ENCODE peak calls at places on chromosomes 13 and 19, in seven cellular contexts. I is K562, R is GM23338, X is HCT116, H is H1, O is endothelial cell of umbilical vein, Q is HepG2. F is an unnamed sample.

GRCh38 chr13:98447881-98448641 is 128.8 kb downstream of the STK24 start:
- DNase-seq in O (peak; percentile 45), Q (no peak), H (no peak), R (peak; percentile 95), I (peak; percentile 29), X (peak; percentile 34), F (no peak)

GRCh38 chr19:10091370-10091687 is 5.2 kb downstream of the SHFL start:
- DNase-seq in O (no peak), Q (no peak), H (no peak), I (no peak), X (no peak), R (no peak), F (no peak)

GRCh38 chr13:35690546-35690945 is 214.1 kb upstream of the MAB21L1 start:
- DNase-seq in I (no peak), O (peak; percentile 39), R (no peak), Q (no peak), H (no peak), X (no peak), F (no peak)

GRCh38 chr13:51955281-51955771 is 55.9 kb downstream of the ATP7B start:
- DNase-seq in O (no peak), R (no peak), Q (no peak), H (no peak), I (peak; percentile 31), X (no peak), F (no peak)

GRCh38 chr13:40233731-40234195 is 432.7 kb downstream of the FOXO1 start:
- DNase-seq in O (no peak), H (no peak), Q (no peak), X (no peak), R (no peak), I (no peak), F (no peak)

GRCh38 chr13:73677041-73677589 is 457.1 kb downstream of the KLF12 start:
- DNase-seq in O (peak; percentile 90), Q (no peak), H (no peak), R (no peak), X (no peak), I (no peak), F (peak; percentile 51)

GRCh38 chr13:44904982-44905381 is 84.3 kb downstream of the NUFIP1 start:
- DNase-seq in X (no peak), H (no peak), Q (no peak), I (no peak), O (peak; percentile 65), R (no peak), F (no peak)

GRCh38 chr13:108786578-108787100 is 157.2 kb downstream of the MYO16 start:
- DNase-seq in I (no peak), X (no peak), R (peak; percentile 11), Q (no peak), H (no peak), O (no peak), F (peak; percentile 6)

GRCh38 chr19:39251081-39251480 is 2.4 kb upstream of the IFNL4 start:
- DNase-seq in R (no peak), I (no peak), H (no peak), X (no peak), Q (no peak), O (no peak), F (no peak)

GRCh38 chr19:39257227-39257626 is 8.6 kb upstream of the IFNL4 start:
- DNase-seq in R (no peak), O (no peak), Q (no peak), I (no peak), H (no peak), X (no peak), F (no peak)

GRCh38 chr19:39252458-39252857 is 3.8 kb upstream of the IFNL4 start:
- DNase-seq in O (no peak), Q (no peak), H (no peak), I (peak; percentile 28), R (no peak), X (no peak), F (no peak)

GRCh38 chr19:39253374-39254149 is 4.9 kb upstream of the IFNL4 start:
- DNase-seq in H (no peak), X (no peak), R (no peak), I (no peak), O (no peak), Q (no peak), F (no peak)

DNA sequence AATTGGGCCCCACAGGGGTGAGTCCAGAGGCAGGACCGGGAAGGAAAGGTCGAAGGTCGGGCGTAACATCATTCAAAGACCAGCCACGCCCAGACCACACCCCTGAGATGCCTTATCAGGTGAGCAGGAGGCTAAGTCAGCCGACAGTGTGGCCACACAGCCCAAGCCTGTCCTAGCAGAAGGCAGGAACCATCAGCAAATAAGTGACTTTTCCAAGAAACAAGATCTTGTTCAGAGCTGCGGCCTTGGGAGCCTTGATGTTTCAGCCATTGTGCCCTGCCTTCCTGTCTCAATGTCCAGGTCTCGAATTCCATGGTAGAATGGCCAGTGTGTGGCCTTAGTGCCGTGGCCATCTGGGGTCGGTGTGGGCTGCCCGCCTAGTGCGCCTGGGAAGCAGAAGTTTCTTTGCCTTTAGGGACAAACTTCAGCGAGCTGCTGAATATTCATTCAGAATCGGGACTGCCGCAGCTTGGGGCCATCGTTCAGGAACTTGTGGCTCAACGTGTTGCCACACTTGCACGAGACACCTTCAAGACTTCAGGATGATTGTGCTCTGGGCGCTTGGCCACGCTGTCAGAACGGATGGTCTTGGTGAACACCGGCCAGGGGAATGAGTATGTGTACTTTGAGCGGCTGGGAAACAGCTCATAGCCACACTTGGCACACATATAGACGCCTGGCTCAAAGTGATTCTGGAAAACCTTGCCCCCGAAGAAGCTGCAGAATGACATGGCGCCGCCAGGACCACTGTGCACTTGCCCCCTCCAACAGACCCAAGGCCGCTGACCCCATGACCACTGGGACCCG is 6.1 kb upstream of the IFNL4 start:
- DNase-seq in O (no peak), X (no peak), I (peak; percentile 95), R (no peak), H (no peak), Q (no peak), F (no peak)
- TF ChIP-seq EZH2 in O (no peak), X (no peak), I (no peak), R (no peak), H (no peak), Q (no peak), F (no peak)

GRCh38 chr13:83796364-83796763 is 85.9 kb downstream of the SLITRK1 start:
- DNase-seq in Q (no peak), X (no peak), H (no peak), R (no peak), I (no peak), O (no peak), F (no peak)

GRCh38 chr13:83798731-83799130 is 83.5 kb downstream of the SLITRK1 start:
- DNase-seq in O (no peak), Q (no peak), X (no peak), I (no peak), R (no peak), H (no peak), F (no peak)

GRCh38 chr13:83794627-83795026 is 87.6 kb downstream of the SLITRK1 start:
- DNase-seq in H (no peak), O (no peak), Q (no peak), R (no peak), X (no peak), I (no peak), F (no peak)
- TF ChIP-seq POLR2AphosphoS5 in H (no peak), O (no peak), Q (no peak), R (no peak), X (no peak), I (no peak), F (no peak)

GRCh38 chr19:54470991-54471782 is 1.9 kb downstream of the CDC42EP5 start:
- DNase-seq in Q (no peak), O (peak; percentile 67), H (no peak), X (no peak), I (no peak), R (peak; percentile 69), F (no peak)
- TF ChIP-seq EZH2 in Q (no peak), O (no peak), H (no peak), X (no peak), I (no peak), R (peak; percentile 11), F (no peak)

DNA sequence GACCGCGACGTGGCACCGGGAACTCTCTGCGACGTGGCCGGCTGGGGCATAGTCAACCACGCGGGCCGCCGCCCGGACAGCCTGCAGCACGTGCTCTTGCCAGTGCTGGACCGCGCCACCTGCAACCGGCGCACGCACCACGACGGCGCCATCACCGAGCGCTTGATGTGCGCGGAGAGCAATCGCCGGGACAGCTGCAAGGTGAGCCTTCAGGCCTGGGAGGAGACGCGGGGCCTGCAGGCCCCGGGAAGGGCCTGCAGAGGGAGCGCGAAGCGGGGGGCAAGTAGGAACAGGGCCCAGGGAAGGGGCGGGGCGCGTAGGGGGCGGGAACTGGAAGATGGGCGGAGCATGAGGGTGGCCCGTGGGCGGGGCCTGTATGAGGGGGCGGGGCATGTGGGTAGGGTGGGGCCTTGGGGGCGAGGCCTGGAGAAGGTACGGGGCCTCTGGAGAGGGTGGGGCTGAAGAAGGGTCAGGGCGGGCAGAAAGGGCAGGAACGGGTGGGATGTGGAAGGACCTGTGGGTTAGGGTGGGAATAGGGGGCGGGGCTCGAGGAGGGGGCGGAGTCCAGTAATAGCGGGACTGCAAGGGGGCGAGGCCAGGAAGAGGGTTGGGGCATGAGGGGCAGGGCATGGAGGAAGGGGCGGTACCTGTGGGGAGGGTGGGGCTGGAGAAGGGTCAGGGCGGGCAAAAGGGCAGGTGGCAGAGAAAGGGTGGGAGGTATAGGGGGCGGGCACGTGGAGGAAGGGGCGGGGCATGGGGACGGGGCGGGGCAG is 2.5 kb downstream of the CFD start:
- DNase-seq in R (peak; percentile 94), I (peak; percentile 94), H (peak; percentile 91), X (peak; percentile 63), O (no peak), Q (peak; percentile 41), F (no peak)
- TF ChIP-seq POLR2AphosphoS5 in R (no peak), I (peak; percentile 34), H (peak; percentile 35), X (no peak), O (no peak), Q (no peak), F (no peak)

GRCh38 chr19:709965-710714 is 1.4 kb downstream of the PALM start:
- DNase-seq in X (no peak), I (no peak), Q (no peak), H (no peak), R (no peak), O (no peak), F (no peak)
- TF ChIP-seq EZH2 in X (no peak), I (no peak), Q (no peak), H (no peak), R (no peak), O (peak; percentile 62), F (no peak)

DNA sequence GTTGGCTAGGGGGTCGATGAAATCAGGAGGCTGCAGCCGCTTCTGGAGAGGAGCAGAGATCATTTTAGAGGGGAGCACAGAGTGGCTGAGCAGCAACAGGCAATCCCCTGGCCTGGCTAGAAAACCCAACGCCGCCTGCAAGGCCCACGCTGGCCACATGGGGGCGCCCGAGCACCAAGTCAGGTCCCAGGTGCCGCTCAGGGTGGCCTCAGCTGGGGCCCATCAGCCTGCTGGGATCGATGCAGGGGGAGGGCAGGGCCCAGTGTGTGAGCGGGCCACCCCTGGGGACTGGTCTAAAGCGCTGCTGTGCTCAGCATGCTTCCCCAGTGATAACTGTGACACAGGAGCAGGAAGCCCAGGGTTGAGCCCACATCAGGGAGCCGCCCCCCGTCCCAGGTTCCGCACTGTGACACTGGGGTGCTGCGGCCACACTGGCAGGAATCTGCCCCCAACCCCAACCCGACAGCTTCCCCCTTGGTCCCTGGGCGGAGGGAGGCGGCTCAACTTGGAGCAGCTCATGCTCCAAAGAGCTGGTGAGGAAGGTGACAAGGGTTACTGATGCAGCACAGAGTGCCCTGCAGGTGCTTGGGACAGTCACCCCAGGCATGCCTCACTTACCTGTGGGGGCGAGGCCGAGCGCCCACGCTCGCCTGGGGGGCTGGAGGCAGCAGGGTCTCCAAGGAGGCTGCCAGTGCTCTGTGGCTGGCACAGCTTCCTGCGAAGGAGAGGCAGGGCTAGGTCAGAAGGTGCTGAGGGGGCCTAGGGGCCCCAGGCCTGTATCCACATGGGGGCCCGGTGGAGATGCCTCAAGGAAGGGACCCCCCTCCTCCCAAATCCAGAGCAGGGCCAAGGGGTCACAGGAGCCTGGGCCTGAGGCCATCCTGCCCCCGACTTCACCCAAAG is 13.3 kb upstream of the ISYNA1 start:
- DNase-seq in I (peak; percentile 85), H (no peak), X (no peak), R (peak; percentile 83), O (peak; percentile 65), Q (peak; percentile 63), F (no peak)
- TF ChIP-seq POLR2AphosphoS5 in I (no peak), H (no peak), X (no peak), R (no peak), O (no peak), Q (no peak), F (no peak)

F was measured in SK-N-MC.